ENCODE peak calls at places on chromosomes 11 and 22, in six cellular contexts. R is HCT116, P is fibroblast of lung, Z is IMR-90, Q is colonic mucosa, X is endodermal cell. F is an unnamed sample.

GRCh38 chr11:64622681-64623080 is 31.7 kb downstream of the SLC22A12 start:
- DNase-seq in R (no peak), X (no peak), Z (no peak), P (no peak), Q (no peak), F (no peak)

GRCh38 chr11:69000831-69001245 is 12.2 kb downstream of the MRGPRF start:
- DNase-seq in P (peak; percentile 84), X (peak; percentile 44), Z (peak; percentile 87), R (peak; percentile 27), Q (peak; percentile 30), F (no peak)

GRCh38 chr11:5596611-5597201 is at the start of gene TRIM6:
- DNase-seq in X (peak; percentile 87), P (peak; percentile 64), R (no peak), Z (peak; percentile 35), Q (peak; percentile 54), F (peak; percentile 46)

GRCh38 chr11:45933131-45933821 is 10.8 kb downstream of the LARGE2 start:
- DNase-seq in P (peak; percentile 50), R (no peak), Q (no peak), X (no peak), Z (peak; percentile 71), F (no peak)

GRCh38 chr22:21688706-21689381 is 23.0 kb downstream of the PPIL2 start:
- DNase-seq in Z (no peak), R (no peak), Q (no peak), P (no peak), X (peak; percentile 34), F (no peak)

GRCh38 chr11:46322759-46323158 is 24.5 kb upstream of the DGKZ start:
- DNase-seq in Z (peak; percentile 35), Q (peak; percentile 52), X (peak; percentile 76), P (no peak), R (peak; percentile 45), F (no peak)

GRCh38 chr22:49833340-49834007 is 5.8 kb upstream of the BRD1 start:
- DNase-seq in X (no peak), Z (no peak), Q (no peak), R (peak; percentile 26), P (no peak), F (no peak)

GRCh38 chr11:46391578-46392420 is at the start of gene CHRM4:
- DNase-seq in R (no peak), Q (no peak), Z (peak; percentile 45), X (peak; percentile 85), P (peak; percentile 32), F (no peak)

GRCh38 chr11:126140106-126140931 is 71.1 kb downstream of the RPUSD4 start:
- DNase-seq in X (no peak), P (no peak), R (no peak), Z (no peak), Q (no peak), F (no peak)

GRCh38 chr11:12841946-12842630 is 167.0 kb upstream of the RASSF10 start:
- DNase-seq in R (no peak), Q (no peak), Z (peak; percentile 84), X (no peak), P (peak; percentile 92), F (no peak)

GRCh38 chr11:66080055-66080817 is 10.2 kb downstream of the PACS1 start:
- DNase-seq in P (peak; percentile 81), Q (peak; percentile 74), X (no peak), Z (peak; percentile 82), R (peak; percentile 24), F (no peak)

GRCh38 chr11:6568191-6568918 is 35.1 kb downstream of the RRP8 start:
- DNase-seq in X (peak; percentile 81), Q (no peak), Z (peak; percentile 65), R (no peak), P (peak; percentile 72), F (peak; percentile 63)

GRCh38 chr11:134024420-134025085 is 44.3 kb upstream of the JAM3 start:
- DNase-seq in R (no peak), Z (peak; percentile 36), X (no peak), P (peak; percentile 73), Q (no peak), F (no peak)

GRCh38 chr22:30325065-30325720 is 1.5 kb downstream of the TBC1D10A start:
- DNase-seq in P (peak; percentile 88), Z (peak; percentile 90), X (peak; percentile 61), R (no peak), Q (peak; percentile 80), F (no peak)

GRCh38 chr11:63791495-63792167 is 21.6 kb upstream of the SPINDOC start:
- DNase-seq in X (no peak), P (no peak), R (no peak), Q (no peak), Z (no peak), F (no peak)

GRCh38 chr22:39437836-39438704 is 18.7 kb upstream of the MGAT3 start:
- DNase-seq in P (no peak), Z (no peak), Q (no peak), R (no peak), X (no peak), F (no peak)

GRCh38 chr11:43643898-43644625 is 36.5 kb upstream of the HSD17B12 start:
- DNase-seq in Z (peak; percentile 82), R (peak; percentile 69), Q (peak; percentile 89), X (peak; percentile 96), P (peak; percentile 87), F (peak; percentile 88)

GRCh38 chr11:35567737-35568465 is 42.5 kb upstream of the PAMR1 start:
- DNase-seq in P (peak; percentile 51), R (no peak), Q (no peak), X (peak; percentile 76), Z (peak; percentile 65), F (no peak)

GRCh38 chr22:24230911-24231656 is 13.8 kb downstream of the GGT5 start:
- DNase-seq in R (no peak), X (peak; percentile 96), Q (peak; percentile 60), P (no peak), Z (no peak), F (peak; percentile 25)

DNA sequence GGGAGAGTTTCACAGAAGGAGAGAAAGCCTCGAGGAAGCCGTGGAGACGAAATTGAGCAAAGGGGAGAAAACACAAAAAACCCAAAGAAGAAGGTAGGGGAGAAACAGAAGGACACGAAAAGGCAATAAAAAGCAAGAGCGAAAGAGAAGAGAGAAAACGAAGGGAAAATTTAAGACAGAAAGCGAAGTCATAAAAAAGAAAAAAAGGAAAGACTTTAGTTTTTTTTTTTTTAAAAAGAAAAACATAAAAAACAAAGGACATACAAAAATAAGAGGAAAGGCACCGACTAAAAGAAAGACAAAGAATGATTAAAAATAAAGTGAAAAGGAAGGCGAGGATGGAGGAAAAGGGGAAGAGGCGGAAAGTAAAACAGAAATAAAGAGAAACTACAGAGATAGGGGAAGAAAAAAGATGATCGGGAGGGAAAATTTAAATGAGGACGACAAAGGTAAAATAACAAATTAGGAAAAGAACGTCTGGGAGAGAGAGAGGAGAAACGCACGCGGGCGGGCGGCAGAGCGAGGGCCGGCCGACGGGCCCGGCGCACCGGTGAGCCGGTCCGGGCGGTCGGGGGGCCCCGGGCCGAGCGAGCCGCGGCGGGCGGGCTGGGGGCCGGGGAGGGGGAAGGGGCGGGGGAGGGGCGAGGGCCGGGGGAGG is 455 bp upstream of the TBX1 start:
- DNase-seq in Z (no peak), P (no peak), Q (no peak), X (no peak), R (no peak), F (no peak)
- H3K4me3 ChIP-seq in Z (peak overlapping the region; percentile 9), P (no peak overlapping the region), Q (no peak overlapping the region), X (no peak overlapping the region), R (no peak overlapping the region), F (no peak overlapping the region)

DNA sequence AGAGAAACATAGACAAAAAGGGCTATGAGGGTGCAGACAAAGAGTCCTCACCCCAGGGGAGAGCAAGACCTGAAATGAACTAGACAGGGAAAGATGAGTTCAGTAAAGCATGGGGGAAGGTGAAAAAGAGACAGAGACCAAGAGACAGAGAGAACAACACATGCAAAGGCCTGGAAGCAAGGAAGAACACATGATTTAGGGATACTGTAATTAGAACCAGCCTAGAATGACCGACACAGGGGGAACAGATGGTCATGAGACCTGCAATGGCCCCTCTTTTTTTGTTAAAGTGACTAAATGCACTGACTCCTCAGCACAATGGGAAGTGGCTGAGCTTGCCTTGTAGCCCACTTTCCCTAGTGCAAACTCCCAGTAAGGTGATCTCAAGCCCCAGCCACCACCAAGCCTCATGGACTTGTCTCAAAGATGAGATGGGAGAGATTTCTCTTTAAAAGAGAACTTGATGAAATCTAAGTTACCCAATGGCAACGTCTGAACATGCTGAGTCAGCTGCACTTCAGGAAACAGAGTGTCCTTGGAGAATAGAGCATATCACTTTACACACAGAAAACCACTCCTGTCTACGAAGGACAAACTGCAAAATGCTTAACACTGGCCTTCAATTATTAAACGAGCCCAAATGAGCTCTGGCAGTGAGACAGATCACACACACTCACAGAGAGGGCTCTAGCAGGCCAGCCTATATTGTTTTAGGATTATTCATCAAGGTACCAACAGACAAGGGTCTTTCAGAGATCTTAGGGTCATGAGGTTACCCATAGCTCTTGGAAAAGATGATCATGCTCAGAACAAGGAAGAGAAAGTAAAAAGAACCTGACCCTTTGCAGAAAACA is 91.0 kb downstream of the SERGEF start:
- DNase-seq in P (peak; percentile 15), R (no peak), Q (no peak), X (no peak), Z (peak; percentile 36), F (no peak)
- H3K9ac ChIP-seq in P (no peak overlapping the region), R (no peak overlapping the region), Q (no peak overlapping the region), X (no peak overlapping the region), Z (no peak overlapping the region), F (no peak overlapping the region)

GRCh38 chr22:19958083-19959042 is 16.7 kb upstream of the TXNRD2 start:
- DNase-seq in X (no peak), Z (peak; percentile 73), P (peak; percentile 33), R (no peak), Q (no peak), F (no peak)

GRCh38 chr22:19951351-19951750 is 9.7 kb upstream of the TXNRD2 start:
- DNase-seq in P (no peak), R (no peak), X (peak; percentile 32), Z (no peak), Q (no peak), F (no peak)

GRCh38 chr22:19959043-19959586 is 17.5 kb upstream of the TXNRD2 start:
- DNase-seq in Q (peak; percentile 87), Z (peak; percentile 39), P (peak; percentile 76), X (peak; percentile 99), R (peak; percentile 65), F (peak; percentile 78)

GRCh38 chr22:19957445-19957844 is 15.8 kb upstream of the TXNRD2 start:
- DNase-seq in Z (no peak), R (no peak), X (no peak), P (no peak), Q (no peak), F (no peak)

GRCh38 chr22:19955241-19956128 is 13.9 kb upstream of the TXNRD2 start:
- DNase-seq in P (no peak), X (peak; percentile 43), Q (no peak), Z (no peak), R (no peak), F (no peak)
- H3K4me3 ChIP-seq in P (no peak overlapping the region), X (no peak overlapping the region), Q (no peak overlapping the region), Z (no peak overlapping the region), R (no peak overlapping the region), F (no peak overlapping the region)

GRCh38 chr11:57071829-57072228 is 83.1 kb downstream of the OR5AK2 start:
- DNase-seq in Z (peak; percentile 37), R (no peak), X (no peak), P (peak; percentile 13), Q (no peak), F (no peak)
- H3K9ac ChIP-seq in Z (no peak overlapping the region), R (no peak overlapping the region), X (no peak overlapping the region), P (no peak overlapping the region), Q (no peak overlapping the region), F (no peak overlapping the region)